ENCODE peak calls at places on chromosome 17, in five cellular contexts. A is naive thymus-derived CD4-positive, alpha-beta T cell; N is HAP-1; R is right lobe of liver; X is esophagus squamous epithelium. W is an unnamed sample. For H3K4me1, the result is how much of the 10 kb centered on the place peaks cover.

GRCh38 chr17:18261146-18261515 is 669 bp downstream of the MIEF2 start:
- DNase-seq in N (no peak), R (peak), A (no peak), X (no peak), W (peak)

GRCh38 chr17:45310380-45311324 is 6.2 kb downstream of the MAP3K14 start:
- DNase-seq in A (no peak), R (peak), N (no peak), X (no peak), W (no peak)

GRCh38 chr17:42979511-42980273 is at the start of gene PTGES3L:
- DNase-seq in X (no peak), A (no peak), R (no peak), N (peak), W (peak)

GRCh38 chr17:77323413-77324171 is 182.8 kb downstream of the SEC14L1 start:
- DNase-seq in X (no peak), N (no peak), R (peak), A (no peak), W (no peak)

GRCh38 chr17:12107905-12108304 is 87.2 kb downstream of the MAP2K4 start:
- DNase-seq in R (no peak), N (no peak), A (no peak), X (no peak), W (no peak)

GRCh38 chr17:62674363-62674739 is 46.9 kb downstream of the MRC2 start:
- DNase-seq in A (no peak), N (no peak), X (no peak), R (peak), W (no peak)

GRCh38 chr17:65099941-65100315 is 37.2 kb upstream of the RGS9 start:
- DNase-seq in X (no peak), A (peak), R (no peak), N (no peak), W (no peak)

GRCh38 chr17:20105539-20106291 is 96.6 kb downstream of the SPECC1 start:
- DNase-seq in X (no peak), N (no peak), R (no peak), A (no peak), W (no peak)

GRCh38 chr17:77425791-77426641 is 285.2 kb downstream of the SEC14L1 start:
- DNase-seq in A (no peak), N (no peak), R (no peak), X (no peak), W (peak)

DNA sequence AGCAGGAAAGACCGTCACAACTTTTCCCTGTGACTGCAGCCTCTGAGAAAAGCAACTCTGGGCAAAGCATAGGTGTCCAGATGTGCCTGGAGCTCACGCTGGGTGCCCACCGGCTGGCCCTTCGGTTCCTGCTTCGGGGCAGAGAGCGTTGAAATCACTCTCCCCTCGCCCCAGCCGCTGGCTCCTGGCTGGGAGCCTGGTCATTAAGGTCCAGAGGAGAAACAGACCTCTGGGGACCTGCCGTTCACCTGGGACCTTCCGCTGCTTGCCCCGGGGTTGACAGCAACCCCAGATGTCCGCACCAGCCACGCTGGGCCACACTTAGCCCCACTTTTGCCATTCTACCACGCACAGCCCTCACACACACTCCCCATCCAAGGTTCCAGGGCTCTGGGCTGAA is 13.1 kb downstream of the MRM3 start:
- DNase-seq in N (no peak), R (no peak), X (no peak), A (no peak), W (no peak)
- H3K4me3 ChIP-seq in N (no peak), R (no peak), X (peak), A (no peak), W (no peak)

GRCh38 chr17:80738020-80738380 is 193.4 kb downstream of the RPTOR start:
- DNase-seq in N (no peak), A (no peak), R (no peak), X (no peak), W (no peak)
- H3K4me1 ChIP-seq in N (under half), A (half or more), R (under half), X (under half), W (under half)

DNA sequence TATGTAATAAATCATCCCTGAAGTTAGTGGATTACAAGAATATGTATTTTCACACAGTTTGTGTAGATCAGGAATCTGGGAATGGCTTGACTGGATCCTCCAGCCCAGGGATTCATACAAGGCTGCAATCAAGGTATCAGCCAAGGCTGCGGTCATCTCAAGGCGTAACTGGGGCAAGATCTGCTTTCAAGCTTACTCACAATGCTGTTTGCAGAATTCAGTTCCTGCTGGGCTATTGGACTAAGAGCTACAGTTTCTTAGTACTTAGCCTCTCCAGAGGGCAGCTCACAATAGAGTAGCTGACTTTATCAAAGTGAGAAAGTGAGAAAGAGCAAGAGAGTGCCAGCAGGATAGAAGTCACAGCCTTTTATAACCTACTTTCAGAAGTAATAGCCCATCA is 211.0 kb downstream of the MAP2K6 start:
- DNase-seq in R (no peak), X (no peak), N (no peak), A (no peak), W (no peak)
- H3K4me3 ChIP-seq in R (no peak), X (no peak), N (no peak), A (no peak), W (no peak)

GRCh38 chr17:29165261-29165660 is 14.9 kb downstream of the MYO18A start:
- DNase-seq in R (no peak), A (no peak), X (no peak), N (no peak), W (no peak)

GRCh38 chr17:29166507-29166887 is 13.7 kb downstream of the MYO18A start:
- DNase-seq in N (no peak), A (no peak), R (peak), X (no peak), W (no peak)

GRCh38 chr17:29165800-29166506 is 14.2 kb downstream of the MYO18A start:
- DNase-seq in N (no peak), A (no peak), R (no peak), X (no peak), W (no peak)

GRCh38 chr17:29168079-29168758 is 12.0 kb downstream of the MYO18A start:
- DNase-seq in X (no peak), A (no peak), N (no peak), R (no peak), W (no peak)

DNA sequence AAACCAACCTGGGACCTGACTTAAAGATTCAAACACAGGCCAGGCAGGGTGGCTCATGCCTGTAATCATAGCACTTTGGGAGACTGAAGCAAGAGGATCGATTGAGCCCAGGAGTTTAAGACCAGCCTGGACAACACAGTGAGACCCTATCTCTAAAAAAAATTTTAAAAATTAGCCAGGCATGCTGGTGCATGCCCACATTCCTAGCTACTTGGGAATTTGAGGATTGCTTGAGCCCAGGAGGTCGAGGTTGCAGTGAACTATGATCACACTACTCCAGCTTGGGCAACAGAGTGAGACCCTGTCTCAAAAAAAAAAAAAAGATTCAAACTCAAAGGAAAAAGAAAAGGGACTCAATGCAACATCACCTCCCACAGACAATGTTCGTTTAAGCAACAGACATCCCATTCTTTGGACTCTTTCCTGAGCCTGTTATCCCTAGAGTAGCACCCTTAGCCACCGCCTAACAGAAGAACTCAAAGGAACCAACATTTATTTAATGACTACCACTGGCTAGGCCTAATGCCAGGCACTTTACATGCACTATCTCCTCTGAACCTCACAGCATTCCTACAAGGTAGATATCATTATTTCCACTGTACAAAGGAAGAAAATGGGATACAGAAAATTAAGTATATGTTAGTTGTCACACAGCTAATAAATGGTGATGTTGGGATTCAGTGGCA is 12.7 kb downstream of the MYO18A start:
- DNase-seq in N (no peak), A (no peak), R (no peak), X (no peak), W (no peak)
- H3K4me1 ChIP-seq in N (under half), A (under half), R (under half), X (under half), W (under half)

GRCh38 chr17:82217530-82218204 is 5.0 kb upstream of the CCDC57 start:
- DNase-seq in R (peak), X (no peak), N (no peak), A (no peak), W (peak)

GRCh38 chr17:82216301-82217119 is 3.9 kb upstream of the CCDC57 start:
- DNase-seq in R (peak), N (no peak), X (no peak), A (no peak), W (peak)

GRCh38 chr17:82215972-82216300 is 3.3 kb upstream of the CCDC57 start:
- DNase-seq in R (no peak), X (no peak), A (no peak), N (no peak), W (no peak)

GRCh38 chr17:82218349-82219075 is 5.9 kb upstream of the CCDC57 start:
- DNase-seq in A (no peak), R (no peak), N (no peak), X (no peak), W (peak)

GRCh38 chr17:82217120-82217529 is 4.5 kb upstream of the CCDC57 start:
- DNase-seq in X (no peak), A (no peak), N (no peak), R (peak), W (peak)
- H3K4me3 ChIP-seq in X (no peak), A (no peak), N (no peak), R (no peak), W (no peak)

DNA sequence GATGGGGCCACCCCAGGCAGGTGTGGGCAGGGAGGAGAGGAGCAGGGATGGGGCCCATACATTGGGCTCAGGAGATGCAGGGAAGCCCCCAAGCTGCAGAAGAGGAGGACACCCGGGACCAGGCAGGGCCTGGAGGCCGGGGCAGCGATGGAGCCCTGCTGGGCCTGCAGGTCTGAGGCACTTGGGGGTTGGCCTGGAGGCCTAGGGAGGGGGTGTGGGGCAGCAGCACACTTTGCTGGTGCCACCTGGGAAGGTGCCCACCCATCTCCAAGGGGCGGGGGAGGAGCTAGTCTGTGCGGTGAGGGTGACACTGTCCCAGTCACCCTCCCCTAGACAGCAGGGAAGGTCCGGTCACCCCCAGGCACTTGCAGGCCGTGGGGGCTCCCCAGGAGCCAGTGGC is 6.4 kb upstream of the CCDC57 start:
- DNase-seq in N (no peak), A (no peak), R (no peak), X (no peak), W (no peak)
- H3K4me1 ChIP-seq in N (under half), A (under half), R (under half), X (under half), W (under half)

DNA sequence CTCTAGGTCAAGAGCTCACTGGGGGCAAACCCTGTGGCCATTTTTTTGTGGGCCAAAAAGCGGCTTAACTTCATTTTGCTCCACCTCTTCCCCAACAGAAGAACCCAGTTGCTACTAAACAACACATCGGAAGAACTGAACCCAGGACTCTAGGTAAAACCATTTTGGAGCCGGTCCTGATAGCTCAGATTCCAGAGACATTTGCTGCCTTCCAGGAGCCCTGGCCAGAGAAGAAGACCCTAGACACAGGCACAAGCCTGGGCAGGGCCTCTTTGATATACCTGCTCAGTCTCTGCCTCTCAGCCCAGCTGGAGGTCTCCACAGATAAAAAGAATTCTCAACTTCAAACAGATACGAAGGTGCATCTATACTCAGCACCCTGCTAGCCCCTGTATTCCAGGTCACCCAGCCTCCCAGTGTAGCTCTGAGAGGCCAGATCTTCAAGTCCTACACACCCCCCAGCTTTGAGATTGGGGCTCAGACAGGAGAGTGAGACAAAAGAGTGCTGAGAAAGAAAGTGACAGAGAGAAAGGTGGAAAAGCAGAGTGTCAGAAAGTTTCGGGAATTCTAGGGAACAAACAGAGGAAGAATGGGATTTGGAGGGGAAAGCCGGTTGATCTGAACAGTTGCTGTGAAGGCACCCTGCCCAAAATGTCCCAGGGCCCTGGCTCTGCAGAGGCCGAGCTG is 6.6 kb upstream of the HOXB9 start:
- DNase-seq in A (no peak), R (no peak), X (no peak), N (no peak), W (no peak)
- H3K4me3 ChIP-seq in A (no peak), R (no peak), X (no peak), N (no peak), W (no peak)

W was measured in upper lobe of left lung.